ENCODE peak calls at places on chromosomes 16 and 17, in eight cellular contexts. R is NCI-H1930; Y is CD8-positive, alpha-beta T cell; U is A673; S is activated CD4-positive, alpha-beta T cell treated with anti-CD3 and anti-CD28 coated beads for 48 hours; V is ACHN; E is left lung; J is cardiac muscle cell. H is an unnamed sample.

GRCh38 chr17:10888858-10889257 is 51.0 kb upstream of the PIRT start:
- DNase-seq in R (no peak), Y (no peak), U (no peak), S (no peak), V (no peak), E (no peak), J (no peak), H (no peak)

GRCh38 chr17:77072670-77073069 is 68.1 kb upstream of the SEC14L1 start:
- DNase-seq in R (no peak), Y (no peak), U (no peak), S (no peak), V (no peak), E (no peak), J (no peak), H (no peak)

GRCh38 chr17:48995332-48995870 is 1.8 kb upstream of the IGF2BP1 start:
- DNase-seq in R (peak), Y (no peak), U (peak), S (no peak), V (no peak), E (no peak), J (peak), H (no peak)

GRCh38 chr17:72517413-72518237 is 396.8 kb downstream of the SOX9 start:
- DNase-seq in R (no peak), Y (no peak), U (no peak), S (no peak), V (no peak), E (no peak), J (no peak), H (no peak)

GRCh38 chr17:31489295-31490018 is 98.0 kb downstream of the RAB11FIP4 start:
- DNase-seq in R (no peak), Y (peak), U (no peak), S (peak), V (no peak), E (no peak), J (no peak), H (no peak)

GRCh38 chr16:25838724-25839186 is 147.0 kb downstream of the HS3ST4 start:
- DNase-seq in R (peak), Y (peak), U (peak), S (peak), V (peak), E (no peak), J (peak), H (peak)

GRCh38 chr17:50036455-50037320 is 19.2 kb upstream of the ITGA3 start:
- DNase-seq in R (no peak), Y (no peak), U (no peak), S (no peak), V (no peak), E (peak), J (no peak), H (no peak)

GRCh38 chr16:4677994-4678393 is 15.4 kb upstream of the NUDT16L1 start:
- DNase-seq in R (no peak), Y (no peak), U (no peak), S (no peak), V (no peak), E (peak), J (no peak), H (no peak)

GRCh38 chr16:4684763-4685162 is 8.6 kb upstream of the NUDT16L1 start:
- DNase-seq in R (no peak), Y (no peak), U (no peak), S (no peak), V (no peak), E (peak), J (no peak), H (no peak)

GRCh38 chr16:85098565-85098964 is 13.7 kb downstream of the CIBAR2 start:
- DNase-seq in R (no peak), Y (no peak), U (peak), S (no peak), V (no peak), E (no peak), J (no peak), H (no peak)

GRCh38 chr16:52050418-52050817 is 496.5 kb downstream of the TOX3 start:
- DNase-seq in R (no peak), Y (no peak), U (no peak), S (no peak), V (peak), E (no peak), J (no peak), H (peak)